ENCODE peak calls at places on chromosomes 11 and 22, in four cellular contexts. R is NCI-H1930; Y is activated CD4-positive, alpha-beta T cell treated with anti-CD3 and anti-CD28 coated beads for 36 hours; B is iris pigment epithelial cell. P is an unnamed sample.

GRCh38 chr11:126914941-126915340 is 85.6 kb downstream of the KIRREL3 start:
- DNase-seq in R (no peak), Y (no peak), B (peak), P (peak)

GRCh38 chr11:35615911-35616900 is 2.1 kb upstream of the FJX1 start:
- DNase-seq in R (peak), Y (peak), B (peak), P (peak)

GRCh38 chr11:28984216-28984615 is 876.0 kb downstream of the METTL15 start:
- DNase-seq in R (no peak), Y (no peak), B (peak), P (no peak)

GRCh38 chr11:112659185-112659584 is 302.0 kb upstream of the NCAM1 start:
- DNase-seq in R (no peak), Y (no peak), B (no peak), P (no peak)

GRCh38 chr11:123357353-123357989 is 72.6 kb upstream of the GRAMD1B start:
- DNase-seq in R (no peak), Y (peak), B (no peak), P (no peak)

GRCh38 chr11:45092901-45093760 is 53.3 kb upstream of the PRDM11 start:
- DNase-seq in R (no peak), Y (peak), B (peak), P (peak)

GRCh38 chr11:68999093-68999747 is 13.8 kb downstream of the MRGPRF start:
- DNase-seq in R (no peak), Y (no peak), B (no peak), P (no peak)

GRCh38 chr11:121755191-121755590 is 302.4 kb upstream of the SORL1-AS1 start:
- DNase-seq in R (no peak), Y (no peak), B (no peak), P (no peak)

GRCh38 chr11:62237499-62237898 is 4.5 kb upstream of the SCGB1D2 start:
- DNase-seq in R (no peak), Y (no peak), B (no peak), P (no peak)

GRCh38 chr22:49657275-49657973 is 170.2 kb downstream of the BRD1 start:
- DNase-seq in R (peak), Y (peak), B (no peak), P (no peak)

GRCh38 chr22:42177891-42178336 is 47.3 kb upstream of the CYP2D6 start:
- DNase-seq in R (no peak), Y (no peak), B (no peak), P (no peak)

GRCh38 chr11:3088806-3089205 is 31.6 kb upstream of the CARS1 start:
- DNase-seq in R (no peak), Y (no peak), B (no peak), P (no peak)

GRCh38 chr22:28208036-28208435 is 289.0 kb upstream of the PITPNB start:
- DNase-seq in R (no peak), Y (no peak), B (peak), P (no peak)

GRCh38 chr11:2693271-2693833 is 6.4 kb downstream of the KCNQ1OT1 start:
- DNase-seq in R (no peak), Y (peak), B (no peak), P (no peak)

GRCh38 chr11:12377824-12378593 is 638 bp downstream of the PARVA start:
- DNase-seq in R (peak), Y (peak), B (peak), P (peak)

GRCh38 chr22:49305215-49305965 is 522.3 kb downstream of the BRD1 start:
- DNase-seq in R (peak), Y (peak), B (no peak), P (no peak)

GRCh38 chr11:14974723-14975587 is 2.8 kb upstream of the CALCA start:
- DNase-seq in R (no peak), Y (peak), B (peak), P (peak)

GRCh38 chr11:61337706-61338268 is 4.8 kb downstream of the TKFC start:
- DNase-seq in R (no peak), Y (no peak), B (no peak), P (no peak)

GRCh38 chr22:46528121-46528610 is 9.3 kb downstream of the CELSR1 start:
- DNase-seq in R (no peak), Y (peak), B (peak), P (peak)

GRCh38 chr11:126823271-126823670 is 177.3 kb downstream of the KIRREL3 start:
- DNase-seq in R (no peak), Y (no peak), B (no peak), P (no peak)

GRCh38 chr22:26330971-26331625 is 98.0 kb upstream of the ASPHD2 start:
- DNase-seq in R (peak), Y (peak), B (peak), P (peak)

GRCh38 chr11:82786001-82786400 is 52.3 kb upstream of the FAM181B start:
- DNase-seq in R (no peak), Y (no peak), B (no peak), P (no peak)